ENCODE peak calls at places on chromosomes 12 and 14, in six cellular contexts. One of them, this sample, is unnamed.

GRCh38 chr14:65356327-65356836 is 56.1 kb upstream of the FUT8 start:
- DNase-seq in glutamatergic neuron: no peak
- DNase-seq in CD8-positive, alpha-beta memory T cell: no peak
- DNase-seq in osteocyte: no peak
- DNase-seq in NCI-H1105 treated with DMSO at 0.1 percent for 48 hours: no peak
- DNase-seq in Right ventricle myocardium superior: no peak
- DNase-seq in this sample: no peak

GRCh38 chr12:126616441-126616840 is 1551.2 kb downstream of the AACS start:
- DNase-seq in glutamatergic neuron: no peak
- DNase-seq in osteocyte: no peak
- DNase-seq in NCI-H1105 treated with DMSO at 0.1 percent for 48 hours: no peak
- DNase-seq in Right ventricle myocardium superior: no peak
- DNase-seq in CD8-positive, alpha-beta memory T cell: no peak
- DNase-seq in this sample: no peak

GRCh38 chr12:30847259-30847658 is 79.3 kb upstream of the TSPAN11 start:
- DNase-seq in Right ventricle myocardium superior: no peak
- DNase-seq in NCI-H1105 treated with DMSO at 0.1 percent for 48 hours: peak; percentile 59
- DNase-seq in CD8-positive, alpha-beta memory T cell: no peak
- DNase-seq in glutamatergic neuron: no peak
- DNase-seq in osteocyte: no peak
- DNase-seq in this sample: peak; percentile 19

GRCh38 chr12:88558341-88558867 is 21.9 kb downstream of the KITLG start:
- DNase-seq in NCI-H1105 treated with DMSO at 0.1 percent for 48 hours: no peak
- DNase-seq in glutamatergic neuron: no peak
- DNase-seq in osteocyte: no peak
- DNase-seq in CD8-positive, alpha-beta memory T cell: no peak
- DNase-seq in Right ventricle myocardium superior: no peak
- DNase-seq in this sample: no peak

GRCh38 chr12:27703720-27704452 is 6.7 kb upstream of the MRPS35 start:
- DNase-seq in glutamatergic neuron: peak; percentile 78
- DNase-seq in NCI-H1105 treated with DMSO at 0.1 percent for 48 hours: peak; percentile 30
- DNase-seq in osteocyte: peak; percentile 88
- DNase-seq in Right ventricle myocardium superior: no peak
- DNase-seq in CD8-positive, alpha-beta memory T cell: peak; percentile 49
- DNase-seq in this sample: peak; percentile 71

GRCh38 chr12:18810537-18811253 is 72.8 kb downstream of the CAPZA3 start:
- DNase-seq in CD8-positive, alpha-beta memory T cell: no peak
- DNase-seq in Right ventricle myocardium superior: peak; percentile 38
- DNase-seq in NCI-H1105 treated with DMSO at 0.1 percent for 48 hours: no peak
- DNase-seq in osteocyte: no peak
- DNase-seq in glutamatergic neuron: no peak
- DNase-seq in this sample: no peak

GRCh38 chr12:110371408-110372055 is 32.0 kb downstream of the ANAPC7 start:
- DNase-seq in osteocyte: no peak
- DNase-seq in NCI-H1105 treated with DMSO at 0.1 percent for 48 hours: peak; percentile 35
- DNase-seq in glutamatergic neuron: no peak
- DNase-seq in CD8-positive, alpha-beta memory T cell: no peak
- DNase-seq in Right ventricle myocardium superior: no peak
- DNase-seq in this sample: no peak

GRCh38 chr12:127677537-127678131 is 589.3 kb upstream of the TMEM132C start:
- DNase-seq in osteocyte: no peak
- DNase-seq in glutamatergic neuron: peak; percentile 83
- DNase-seq in NCI-H1105 treated with DMSO at 0.1 percent for 48 hours: peak; percentile 59
- DNase-seq in CD8-positive, alpha-beta memory T cell: no peak
- DNase-seq in Right ventricle myocardium superior: peak; percentile 67
- DNase-seq in this sample: peak; percentile 80

GRCh38 chr12:1020389-1020788 is 29.4 kb downstream of the ERC1 start:
- DNase-seq in osteocyte: no peak
- DNase-seq in Right ventricle myocardium superior: no peak
- DNase-seq in NCI-H1105 treated with DMSO at 0.1 percent for 48 hours: no peak
- DNase-seq in glutamatergic neuron: no peak
- DNase-seq in CD8-positive, alpha-beta memory T cell: no peak
- DNase-seq in this sample: no peak

GRCh38 chr14:67514203-67514607 is 18.9 kb upstream of the PLEKHH1 start:
- DNase-seq in CD8-positive, alpha-beta memory T cell: no peak
- DNase-seq in glutamatergic neuron: no peak
- DNase-seq in NCI-H1105 treated with DMSO at 0.1 percent for 48 hours: peak; percentile 13
- DNase-seq in osteocyte: no peak
- DNase-seq in Right ventricle myocardium superior: no peak
- DNase-seq in this sample: no peak

GRCh38 chr14:104827173-104828055 is 26.5 kb downstream of the ZBTB42 start:
- DNase-seq in glutamatergic neuron: peak; percentile 80
- DNase-seq in osteocyte: no peak
- DNase-seq in Right ventricle myocardium superior: peak; percentile 61
- DNase-seq in NCI-H1105 treated with DMSO at 0.1 percent for 48 hours: peak; percentile 74
- DNase-seq in CD8-positive, alpha-beta memory T cell: peak; percentile 47
- DNase-seq in this sample: peak; percentile 73

GRCh38 chr12:28026701-28027100 is 54.2 kb upstream of the PTHLH start:
- DNase-seq in Right ventricle myocardium superior: no peak
- DNase-seq in NCI-H1105 treated with DMSO at 0.1 percent for 48 hours: no peak
- DNase-seq in CD8-positive, alpha-beta memory T cell: no peak
- DNase-seq in glutamatergic neuron: no peak
- DNase-seq in osteocyte: no peak
- DNase-seq in this sample: no peak

GRCh38 chr12:13463189-13463588 is 266.7 kb downstream of the EMP1 start:
- DNase-seq in glutamatergic neuron: no peak
- DNase-seq in Right ventricle myocardium superior: peak; percentile 46
- DNase-seq in NCI-H1105 treated with DMSO at 0.1 percent for 48 hours: no peak
- DNase-seq in CD8-positive, alpha-beta memory T cell: no peak
- DNase-seq in osteocyte: no peak
- DNase-seq in this sample: no peak

GRCh38 chr12:50932787-50933280 is 19.5 kb upstream of the HIGD1C start:
- DNase-seq in NCI-H1105 treated with DMSO at 0.1 percent for 48 hours: no peak
- DNase-seq in Right ventricle myocardium superior: no peak
- DNase-seq in glutamatergic neuron: no peak
- DNase-seq in CD8-positive, alpha-beta memory T cell: no peak
- DNase-seq in osteocyte: no peak
- DNase-seq in this sample: no peak

GRCh38 chr12:31672521-31672920 is 13.0 kb downstream of the ETFBKMT start:
- DNase-seq in glutamatergic neuron: no peak
- DNase-seq in CD8-positive, alpha-beta memory T cell: no peak
- DNase-seq in Right ventricle myocardium superior: no peak
- DNase-seq in osteocyte: no peak
- DNase-seq in NCI-H1105 treated with DMSO at 0.1 percent for 48 hours: no peak
- DNase-seq in this sample: no peak

GRCh38 chr14:64364907-64365306 is 23.2 kb upstream of the MTHFD1 start:
- DNase-seq in Right ventricle myocardium superior: no peak
- DNase-seq in osteocyte: peak; percentile 34
- DNase-seq in CD8-positive, alpha-beta memory T cell: no peak
- DNase-seq in glutamatergic neuron: no peak
- DNase-seq in NCI-H1105 treated with DMSO at 0.1 percent for 48 hours: no peak
- DNase-seq in this sample: no peak

GRCh38 chr12:68163546-68164210 is 4.1 kb upstream of the IFNG start:
- DNase-seq in NCI-H1105 treated with DMSO at 0.1 percent for 48 hours: no peak
- DNase-seq in osteocyte: no peak
- DNase-seq in CD8-positive, alpha-beta memory T cell: no peak
- DNase-seq in Right ventricle myocardium superior: no peak
- DNase-seq in glutamatergic neuron: no peak
- DNase-seq in this sample: no peak

GRCh38 chr14:32259368-32260013 is 56.4 kb upstream of the RNU6-8 start:
- DNase-seq in Right ventricle myocardium superior: no peak
- DNase-seq in CD8-positive, alpha-beta memory T cell: no peak
- DNase-seq in glutamatergic neuron: no peak
- DNase-seq in NCI-H1105 treated with DMSO at 0.1 percent for 48 hours: no peak
- DNase-seq in osteocyte: no peak
- DNase-seq in this sample: no peak

GRCh38 chr14:93736378-93737014 is 51.8 kb downstream of the PRIMA1 start:
- DNase-seq in Right ventricle myocardium superior: no peak
- DNase-seq in glutamatergic neuron: no peak
- DNase-seq in CD8-positive, alpha-beta memory T cell: no peak
- DNase-seq in osteocyte: no peak
- DNase-seq in NCI-H1105 treated with DMSO at 0.1 percent for 48 hours: no peak
- DNase-seq in this sample: no peak

GRCh38 chr12:113208041-113208934 is 13.0 kb upstream of the TPCN1 start:
- DNase-seq in CD8-positive, alpha-beta memory T cell: peak; percentile 54
- DNase-seq in glutamatergic neuron: no peak
- DNase-seq in Right ventricle myocardium superior: peak; percentile 74
- DNase-seq in osteocyte: no peak
- DNase-seq in NCI-H1105 treated with DMSO at 0.1 percent for 48 hours: no peak
- DNase-seq in this sample: no peak

GRCh38 chr12:89103831-89104230 is 248.5 kb downstream of the DUSP6 start:
- DNase-seq in Right ventricle myocardium superior: no peak
- DNase-seq in glutamatergic neuron: no peak
- DNase-seq in CD8-positive, alpha-beta memory T cell: no peak
- DNase-seq in NCI-H1105 treated with DMSO at 0.1 percent for 48 hours: no peak
- DNase-seq in osteocyte: no peak
- DNase-seq in this sample: no peak

GRCh38 chr12:98515368-98516183 is at the start of gene TMPO:
- DNase-seq in glutamatergic neuron: peak; percentile 93
- DNase-seq in CD8-positive, alpha-beta memory T cell: peak; percentile 88
- DNase-seq in osteocyte: peak; percentile 97
- DNase-seq in NCI-H1105 treated with DMSO at 0.1 percent for 48 hours: peak; percentile 97
- DNase-seq in Right ventricle myocardium superior: peak; percentile 95
- DNase-seq in this sample: peak; percentile 92

GRCh38 chr12:5888816-5889315 is 56.2 kb downstream of the ANO2 start:
- DNase-seq in CD8-positive, alpha-beta memory T cell: no peak
- DNase-seq in osteocyte: no peak
- DNase-seq in NCI-H1105 treated with DMSO at 0.1 percent for 48 hours: no peak
- DNase-seq in glutamatergic neuron: no peak
- DNase-seq in Right ventricle myocardium superior: no peak
- DNase-seq in this sample: no peak

GRCh38 chr12:6161124-6161882 is 36.8 kb upstream of the VWF start:
- DNase-seq in NCI-H1105 treated with DMSO at 0.1 percent for 48 hours: no peak
- DNase-seq in glutamatergic neuron: no peak
- DNase-seq in Right ventricle myocardium superior: peak; percentile 66
- DNase-seq in CD8-positive, alpha-beta memory T cell: no peak
- DNase-seq in osteocyte: no peak
- DNase-seq in this sample: no peak

GRCh38 chr12:22190969-22191368 is 143.5 kb downstream of the ST8SIA1 start:
- DNase-seq in NCI-H1105 treated with DMSO at 0.1 percent for 48 hours: no peak
- DNase-seq in CD8-positive, alpha-beta memory T cell: no peak
- DNase-seq in osteocyte: no peak
- DNase-seq in glutamatergic neuron: no peak
- DNase-seq in Right ventricle myocardium superior: no peak
- DNase-seq in this sample: no peak

GRCh38 chr12:102629262-102629888 is 149.0 kb upstream of the IGF1 start:
- DNase-seq in NCI-H1105 treated with DMSO at 0.1 percent for 48 hours: no peak
- DNase-seq in CD8-positive, alpha-beta memory T cell: no peak
- DNase-seq in glutamatergic neuron: no peak
- DNase-seq in osteocyte: no peak
- DNase-seq in Right ventricle myocardium superior: no peak
- DNase-seq in this sample: no peak

GRCh38 chr12:53052419-53053222 is 2.8 kb downstream of the TNS2 start:
- DNase-seq in glutamatergic neuron: no peak
- DNase-seq in Right ventricle myocardium superior: peak; percentile 96
- DNase-seq in CD8-positive, alpha-beta memory T cell: no peak
- DNase-seq in osteocyte: peak; percentile 91
- DNase-seq in NCI-H1105 treated with DMSO at 0.1 percent for 48 hours: peak; percentile 16
- DNase-seq in this sample: no peak